ENCODE peak calls at places on chromosomes 13 and 19, in ten cellular contexts. A is IMR-90, G is fibroblast of lung, S is heart right ventricle, J is hepatocyte, P is thoracic aorta, T is left lung, W is mesenchymal stem cell, Z is thyroid gland, X is neural progenitor cell. E is an unnamed sample.

GRCh38 chr13:112961457-112962369 is 7.3 kb upstream of the MCF2L start:
- DNase-seq in A (no peak), G (no peak), S (no peak), J (no peak), P (no peak), T (peak; percentile 58), W (no peak), Z (no peak), X (no peak), E (no peak)

GRCh38 chr13:98203641-98204326 is 26.7 kb upstream of the RNF113B start:
- DNase-seq in A (no peak), G (no peak), S (no peak), J (no peak), P (no peak), T (no peak), W (no peak), Z (no peak), X (no peak), E (peak; percentile 56)

GRCh38 chr13:61370520-61370919 is 45.1 kb downstream of the PCDH20 start:
- DNase-seq in A (no peak), G (no peak), S (no peak), J (no peak), P (no peak), T (no peak), W (no peak), Z (no peak), X (no peak), E (no peak)

GRCh38 chr19:5592531-5592930 is 24.8 kb upstream of the TINCR start:
- DNase-seq in A (no peak), G (no peak), S (no peak), J (no peak), P (no peak), T (no peak), W (no peak), Z (no peak), X (no peak), E (no peak)

GRCh38 chr19:2038284-2039081 is 12.6 kb downstream of the MKNK2 start:
- DNase-seq in A (no peak), G (no peak), S (no peak), J (peak; percentile 4), P (no peak), T (peak; percentile 72), W (no peak), Z (peak; percentile 6), X (no peak), E (no peak)

GRCh38 chr13:46476174-46476573 is 76.8 kb upstream of the LRCH1 start:
- DNase-seq in A (no peak), G (no peak), S (no peak), J (no peak), P (no peak), T (no peak), W (no peak), Z (no peak), X (no peak), E (no peak)

GRCh38 chr13:74796126-74796643 is 662.0 kb upstream of the KLF12 start:
- DNase-seq in A (no peak), G (peak; percentile 10), S (no peak), J (no peak), P (no peak), T (no peak), W (no peak), Z (no peak), X (no peak), E (no peak)

GRCh38 chr19:7516281-7516862 is 469 bp downstream of the ZNF358 start:
- DNase-seq in A (no peak), G (no peak), S (no peak), J (peak; percentile 31), P (no peak), T (no peak), W (no peak), Z (no peak), X (peak; percentile 12), E (peak; percentile 42)

GRCh38 chr13:83731113-83731512 is 151.2 kb downstream of the SLITRK1 start:
- DNase-seq in A (no peak), G (no peak), S (no peak), J (no peak), P (no peak), T (no peak), W (no peak), Z (no peak), X (no peak), E (no peak)

GRCh38 chr13:48727252-48728011 is 73.7 kb downstream of the CYSLTR2 start:
- DNase-seq in A (peak; percentile 70), G (peak; percentile 92), S (peak; percentile 51), J (peak; percentile 67), P (no peak), T (no peak), W (peak; percentile 96), Z (no peak), X (no peak), E (peak; percentile 42)
- H3K4me3 ChIP-seq in A (no peak overlapping the region), G (no peak overlapping the region), S (no peak overlapping the region), J (no peak overlapping the region), P (no peak overlapping the region), T (no peak overlapping the region), W (no peak overlapping the region), Z (no peak overlapping the region), X (no peak overlapping the region), E (no peak overlapping the region)

DNA sequence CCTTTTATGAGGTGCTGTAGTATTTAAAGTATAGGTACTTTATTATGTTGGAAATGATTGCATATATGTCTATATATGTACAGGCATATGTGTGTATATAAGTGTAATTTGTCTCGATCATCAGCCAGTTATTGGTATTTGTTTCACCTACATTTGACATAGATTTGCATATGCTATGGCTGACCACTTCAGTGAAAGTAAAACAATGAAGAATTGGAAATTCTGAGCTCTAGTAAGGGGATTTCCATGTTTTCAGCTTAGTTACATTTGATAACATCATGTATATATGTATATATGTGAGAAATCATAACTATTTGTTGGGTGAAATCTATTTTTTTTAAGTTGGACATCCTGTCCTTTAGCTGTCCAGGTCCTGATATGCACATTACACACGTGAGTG is 1303.9 kb downstream of the EFNB2 start:
- DNase-seq in A (no peak), G (no peak), S (no peak), J (no peak), P (no peak), T (no peak), W (no peak), Z (no peak), X (no peak), E (no peak)
- H3K4me1 ChIP-seq in A (no peaks in the 10 kb centered on the region), G (no peaks in the 10 kb centered on the region), S (no peaks in the 10 kb centered on the region), J (no peaks in the 10 kb centered on the region), P (no peaks in the 10 kb centered on the region), T (no peaks in the 10 kb centered on the region), W (no peaks in the 10 kb centered on the region), Z (no peaks in the 10 kb centered on the region), X (no peaks in the 10 kb centered on the region), E (no peaks in the 10 kb centered on the region)

GRCh38 chr13:110664673-110665072 is 41.2 kb downstream of the CARS2 start:
- DNase-seq in A (no peak), G (no peak), S (no peak), J (no peak), P (no peak), T (no peak), W (no peak), Z (no peak), X (no peak), E (no peak)
- H3K36me3 ChIP-seq in A (peaks cover 56% of the 10 kb centered on the region), G (peaks cover 23% of the 10 kb centered on the region), S (peaks cover 96% of the 10 kb centered on the region), J (no peaks in the 10 kb centered on the region), P (peaks cover 48% of the 10 kb centered on the region), T (no peaks in the 10 kb centered on the region), W (peaks cover 96% of the 10 kb centered on the region), Z (peaks cover 38% of the 10 kb centered on the region), X (peaks cover 24% of the 10 kb centered on the region), E (peaks cover 92% of the 10 kb centered on the region)

DNA sequence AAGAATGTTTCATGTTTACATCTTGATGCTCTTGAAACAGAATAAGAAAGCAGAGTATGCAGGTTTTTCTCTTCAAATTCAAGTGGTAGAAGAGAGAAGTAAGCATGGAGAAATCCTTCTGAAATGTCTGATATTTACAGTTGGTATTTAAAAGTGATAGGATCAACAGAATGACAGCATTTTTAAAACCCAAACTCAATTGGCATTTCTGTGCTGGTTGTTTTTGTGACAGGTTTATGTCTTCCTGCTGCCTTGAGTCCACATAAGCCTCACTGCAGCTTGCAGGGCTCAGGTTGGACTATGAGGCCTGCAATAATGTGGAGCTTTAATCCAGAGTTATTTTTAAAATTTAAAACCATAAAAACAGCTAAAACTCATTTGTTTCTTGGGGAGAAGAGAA is 105.1 kb downstream of the ZAR1L start:
- DNase-seq in A (no peak), G (no peak), S (no peak), J (no peak), P (no peak), T (no peak), W (no peak), Z (no peak), X (no peak), E (no peak)
- H3K4me3 ChIP-seq in A (no peak overlapping the region), G (no peak overlapping the region), S (no peak overlapping the region), J (no peak overlapping the region), P (no peak overlapping the region), T (no peak overlapping the region), W (no peak overlapping the region), Z (no peak overlapping the region), X (no peak overlapping the region), E (no peak overlapping the region)

GRCh38 chr19:35901055-35901644 is 810 bp upstream of the NFKBID start:
- DNase-seq in A (peak; percentile 51), G (no peak), S (no peak), J (peak; percentile 43), P (no peak), T (peak; percentile 62), W (peak; percentile 68), Z (no peak), X (no peak), E (peak; percentile 84)

GRCh38 chr19:35903550-35904179 is 1.3 kb downstream of the HCST start:
- DNase-seq in A (peak; percentile 73), G (peak; percentile 51), S (peak; percentile 70), J (peak; percentile 78), P (no peak), T (peak; percentile 95), W (peak; percentile 83), Z (peak; percentile 81), X (peak; percentile 69), E (peak; percentile 70)

GRCh38 chr19:35902870-35903475 is 644 bp downstream of the HCST start:
- DNase-seq in A (no peak), G (no peak), S (no peak), J (no peak), P (no peak), T (peak; percentile 40), W (no peak), Z (no peak), X (no peak), E (no peak)

GRCh38 chr19:35899547-35900214 is 659 bp downstream of the NFKBID start:
- DNase-seq in A (peak; percentile 81), G (peak; percentile 70), S (peak; percentile 81), J (peak; percentile 91), P (no peak), T (peak; percentile 95), W (peak; percentile 89), Z (peak; percentile 88), X (peak; percentile 67), E (peak; percentile 92)

GRCh38 chr19:35901854-35902661 is at the start of gene HCST:
- DNase-seq in A (peak; percentile 22), G (no peak), S (no peak), J (no peak), P (no peak), T (peak; percentile 21), W (no peak), Z (no peak), X (no peak), E (peak; percentile 20)
- H3K4me1 ChIP-seq in A (peaks cover 33% of the 10 kb centered on the region), G (peaks cover 13% of the 10 kb centered on the region), S (no peaks in the 10 kb centered on the region), J (peaks cover 6% of the 10 kb centered on the region), P (peaks cover 25% of the 10 kb centered on the region), T (peaks cover 13% of the 10 kb centered on the region), W (peaks cover 31% of the 10 kb centered on the region), Z (peaks cover 32% of the 10 kb centered on the region), X (no peaks in the 10 kb centered on the region), E (peaks cover 41% of the 10 kb centered on the region)

DNA sequence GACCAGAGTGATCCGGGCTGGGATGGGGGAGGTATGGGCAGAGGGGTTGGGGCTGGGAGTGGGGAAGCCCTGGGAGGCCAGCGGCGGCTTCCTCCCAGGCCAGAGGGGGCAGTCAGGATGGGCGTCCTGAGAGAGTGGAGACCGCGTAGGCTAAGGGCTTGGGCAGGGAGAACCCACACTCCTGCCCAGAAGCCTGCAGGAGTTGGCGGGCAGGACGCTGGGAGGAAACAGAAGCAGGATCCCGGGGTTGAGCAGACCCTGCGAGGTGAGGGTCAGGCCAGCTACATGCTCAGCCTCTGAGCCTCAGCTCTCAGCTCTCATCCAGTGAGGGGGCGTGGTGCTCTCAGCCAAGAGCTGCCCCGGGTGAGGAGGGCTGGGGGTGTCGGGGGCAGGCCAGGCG is 7.8 kb upstream of the SCN1B start:
- DNase-seq in A (no peak), G (no peak), S (no peak), J (no peak), P (no peak), T (no peak), W (no peak), Z (no peak), X (no peak), E (no peak)
- H3K36me3 ChIP-seq in A (peaks cover 83% of the 10 kb centered on the region), G (peaks cover 26% of the 10 kb centered on the region), S (peaks cover 95% of the 10 kb centered on the region), J (no peaks in the 10 kb centered on the region), P (peaks cover 65% of the 10 kb centered on the region), T (no peaks in the 10 kb centered on the region), W (peaks cover 84% of the 10 kb centered on the region), Z (peaks cover 69% of the 10 kb centered on the region), X (no peaks in the 10 kb centered on the region), E (peaks cover 82% of the 10 kb centered on the region)

E was measured in adipocyte.